ENCODE peak calls at places on chromosomes 6 and 20, in six cellular contexts. One of them, this sample, is unnamed.

GRCh38 chr6:3471711-3472110 is 14.9 kb upstream of the SLC22A23 start:
- DNase-seq in NCI-H1105: no peak
- DNase-seq in stimulated activated CD8-positive, alpha-beta memory T cell treated with anti-CD3 and anti-CD28 coated beads, Interleukin-4, amount 100 ng/mL, for 4 hours: no peak
- DNase-seq in Ammon's horn: no peak
- DNase-seq in thoracic aorta: no peak
- DNase-seq in fibroblast of the aortic adventitia: peak
- DNase-seq in this sample: no peak

GRCh38 chr6:6942826-6943225 is 164.9 kb upstream of the RREB1 start:
- DNase-seq in NCI-H1105: peak
- DNase-seq in stimulated activated CD8-positive, alpha-beta memory T cell treated with anti-CD3 and anti-CD28 coated beads, Interleukin-4, amount 100 ng/mL, for 4 hours: no peak
- DNase-seq in Ammon's horn: peak
- DNase-seq in thoracic aorta: no peak
- DNase-seq in fibroblast of the aortic adventitia: no peak
- DNase-seq in this sample: no peak

GRCh38 chr20:58864346-58864745 is 11.8 kb downstream of the GNAS start:
- DNase-seq in NCI-H1105: no peak
- DNase-seq in stimulated activated CD8-positive, alpha-beta memory T cell treated with anti-CD3 and anti-CD28 coated beads, Interleukin-4, amount 100 ng/mL, for 4 hours: no peak
- DNase-seq in Ammon's horn: no peak
- DNase-seq in thoracic aorta: no peak
- DNase-seq in fibroblast of the aortic adventitia: no peak
- DNase-seq in this sample: no peak

GRCh38 chr6:155047523-155047922 is 52.4 kb downstream of the TIAM2 start:
- DNase-seq in NCI-H1105: no peak
- DNase-seq in stimulated activated CD8-positive, alpha-beta memory T cell treated with anti-CD3 and anti-CD28 coated beads, Interleukin-4, amount 100 ng/mL, for 4 hours: no peak
- DNase-seq in Ammon's horn: no peak
- DNase-seq in thoracic aorta: no peak
- DNase-seq in fibroblast of the aortic adventitia: no peak
- DNase-seq in this sample: no peak

GRCh38 chr6:169162968-169163903 is 90.4 kb downstream of the THBS2 start:
- DNase-seq in NCI-H1105: no peak
- DNase-seq in stimulated activated CD8-positive, alpha-beta memory T cell treated with anti-CD3 and anti-CD28 coated beads, Interleukin-4, amount 100 ng/mL, for 4 hours: no peak
- DNase-seq in Ammon's horn: no peak
- DNase-seq in thoracic aorta: peak
- DNase-seq in fibroblast of the aortic adventitia: peak
- DNase-seq in this sample: no peak

GRCh38 chr6:160043784-160044183 is 74.9 kb downstream of the IGF2R start:
- DNase-seq in NCI-H1105: no peak
- DNase-seq in stimulated activated CD8-positive, alpha-beta memory T cell treated with anti-CD3 and anti-CD28 coated beads, Interleukin-4, amount 100 ng/mL, for 4 hours: no peak
- DNase-seq in Ammon's horn: no peak
- DNase-seq in thoracic aorta: no peak
- DNase-seq in fibroblast of the aortic adventitia: no peak
- DNase-seq in this sample: no peak

GRCh38 chr20:14470231-14470894 is 133.0 kb upstream of the FLRT3 start:
- DNase-seq in NCI-H1105: no peak
- DNase-seq in stimulated activated CD8-positive, alpha-beta memory T cell treated with anti-CD3 and anti-CD28 coated beads, Interleukin-4, amount 100 ng/mL, for 4 hours: no peak
- DNase-seq in Ammon's horn: no peak
- DNase-seq in thoracic aorta: no peak
- DNase-seq in fibroblast of the aortic adventitia: no peak
- DNase-seq in this sample: no peak

GRCh38 chr6:144619983-144620382 is 334.8 kb downstream of the UTRN start:
- DNase-seq in NCI-H1105: no peak
- DNase-seq in stimulated activated CD8-positive, alpha-beta memory T cell treated with anti-CD3 and anti-CD28 coated beads, Interleukin-4, amount 100 ng/mL, for 4 hours: no peak
- DNase-seq in Ammon's horn: no peak
- DNase-seq in thoracic aorta: no peak
- DNase-seq in fibroblast of the aortic adventitia: no peak
- DNase-seq in this sample: no peak

GRCh38 chr20:62969179-62969760 is 16.8 kb downstream of the SLC17A9 start:
- DNase-seq in NCI-H1105: no peak
- DNase-seq in stimulated activated CD8-positive, alpha-beta memory T cell treated with anti-CD3 and anti-CD28 coated beads, Interleukin-4, amount 100 ng/mL, for 4 hours: no peak
- DNase-seq in Ammon's horn: no peak
- DNase-seq in thoracic aorta: no peak
- DNase-seq in fibroblast of the aortic adventitia: no peak
- DNase-seq in this sample: no peak

GRCh38 chr6:13355969-13356368 is 27.6 kb upstream of the TBC1D7 start:
- DNase-seq in NCI-H1105: no peak
- DNase-seq in stimulated activated CD8-positive, alpha-beta memory T cell treated with anti-CD3 and anti-CD28 coated beads, Interleukin-4, amount 100 ng/mL, for 4 hours: no peak
- DNase-seq in Ammon's horn: no peak
- DNase-seq in thoracic aorta: no peak
- DNase-seq in fibroblast of the aortic adventitia: no peak
- DNase-seq in this sample: no peak

GRCh38 chr20:43691928-43692524 is 25.1 kb downstream of the MYBL2 start:
- DNase-seq in NCI-H1105: no peak
- DNase-seq in stimulated activated CD8-positive, alpha-beta memory T cell treated with anti-CD3 and anti-CD28 coated beads, Interleukin-4, amount 100 ng/mL, for 4 hours: peak
- DNase-seq in Ammon's horn: peak
- DNase-seq in thoracic aorta: no peak
- DNase-seq in fibroblast of the aortic adventitia: peak
- DNase-seq in this sample: peak

GRCh38 chr6:157019115-157019628 is 242.0 kb downstream of the ARID1B start:
- DNase-seq in NCI-H1105: peak
- DNase-seq in stimulated activated CD8-positive, alpha-beta memory T cell treated with anti-CD3 and anti-CD28 coated beads, Interleukin-4, amount 100 ng/mL, for 4 hours: no peak
- DNase-seq in Ammon's horn: no peak
- DNase-seq in thoracic aorta: no peak
- DNase-seq in fibroblast of the aortic adventitia: peak
- DNase-seq in this sample: no peak

GRCh38 chr20:16187956-16188616 is 385.2 kb downstream of the KIF16B start:
- DNase-seq in NCI-H1105: no peak
- DNase-seq in stimulated activated CD8-positive, alpha-beta memory T cell treated with anti-CD3 and anti-CD28 coated beads, Interleukin-4, amount 100 ng/mL, for 4 hours: no peak
- DNase-seq in Ammon's horn: no peak
- DNase-seq in thoracic aorta: no peak
- DNase-seq in fibroblast of the aortic adventitia: no peak
- DNase-seq in this sample: no peak

GRCh38 chr20:25285856-25286798 is 38.2 kb downstream of the PYGB start:
- DNase-seq in NCI-H1105: no peak
- DNase-seq in stimulated activated CD8-positive, alpha-beta memory T cell treated with anti-CD3 and anti-CD28 coated beads, Interleukin-4, amount 100 ng/mL, for 4 hours: no peak
- DNase-seq in Ammon's horn: no peak
- DNase-seq in thoracic aorta: no peak
- DNase-seq in fibroblast of the aortic adventitia: no peak
- DNase-seq in this sample: no peak

GRCh38 chr6:138211048-138211581 is 7.2 kb downstream of the PBOV1 start:
- DNase-seq in NCI-H1105: no peak
- DNase-seq in stimulated activated CD8-positive, alpha-beta memory T cell treated with anti-CD3 and anti-CD28 coated beads, Interleukin-4, amount 100 ng/mL, for 4 hours: no peak
- DNase-seq in Ammon's horn: peak
- DNase-seq in thoracic aorta: no peak
- DNase-seq in fibroblast of the aortic adventitia: no peak
- DNase-seq in this sample: no peak

GRCh38 chr6:53956068-53956711 is 155.1 kb upstream of the MLIP start:
- DNase-seq in NCI-H1105: peak
- DNase-seq in stimulated activated CD8-positive, alpha-beta memory T cell treated with anti-CD3 and anti-CD28 coated beads, Interleukin-4, amount 100 ng/mL, for 4 hours: no peak
- DNase-seq in Ammon's horn: peak
- DNase-seq in thoracic aorta: no peak
- DNase-seq in fibroblast of the aortic adventitia: peak
- DNase-seq in this sample: no peak

GRCh38 chr6:90494067-90494773 is 92.7 kb downstream of the MAP3K7 start:
- DNase-seq in NCI-H1105: no peak
- DNase-seq in stimulated activated CD8-positive, alpha-beta memory T cell treated with anti-CD3 and anti-CD28 coated beads, Interleukin-4, amount 100 ng/mL, for 4 hours: no peak
- DNase-seq in Ammon's horn: no peak
- DNase-seq in thoracic aorta: no peak
- DNase-seq in fibroblast of the aortic adventitia: peak
- DNase-seq in this sample: no peak

GRCh38 chr6:149614352-149614751 is 34.2 kb downstream of the KATNA1 start:
- DNase-seq in NCI-H1105: no peak
- DNase-seq in stimulated activated CD8-positive, alpha-beta memory T cell treated with anti-CD3 and anti-CD28 coated beads, Interleukin-4, amount 100 ng/mL, for 4 hours: no peak
- DNase-seq in Ammon's horn: no peak
- DNase-seq in thoracic aorta: no peak
- DNase-seq in fibroblast of the aortic adventitia: peak
- DNase-seq in this sample: no peak

GRCh38 chr6:80488190-80488589 is 381.7 kb downstream of the BCKDHB start:
- DNase-seq in NCI-H1105: no peak
- DNase-seq in stimulated activated CD8-positive, alpha-beta memory T cell treated with anti-CD3 and anti-CD28 coated beads, Interleukin-4, amount 100 ng/mL, for 4 hours: no peak
- DNase-seq in Ammon's horn: no peak
- DNase-seq in thoracic aorta: no peak
- DNase-seq in fibroblast of the aortic adventitia: no peak
- DNase-seq in this sample: no peak

GRCh38 chr6:29705389-29706231 is 17.6 kb upstream of the HLA-F start:
- DNase-seq in NCI-H1105: peak
- DNase-seq in stimulated activated CD8-positive, alpha-beta memory T cell treated with anti-CD3 and anti-CD28 coated beads, Interleukin-4, amount 100 ng/mL, for 4 hours: no peak
- DNase-seq in Ammon's horn: peak
- DNase-seq in thoracic aorta: no peak
- DNase-seq in fibroblast of the aortic adventitia: peak
- DNase-seq in this sample: no peak

GRCh38 chr6:68651018-68651985 is 16.2 kb downstream of the ADGRB3 start:
- DNase-seq in NCI-H1105: peak
- DNase-seq in stimulated activated CD8-positive, alpha-beta memory T cell treated with anti-CD3 and anti-CD28 coated beads, Interleukin-4, amount 100 ng/mL, for 4 hours: no peak
- DNase-seq in Ammon's horn: no peak
- DNase-seq in thoracic aorta: no peak
- DNase-seq in fibroblast of the aortic adventitia: no peak
- DNase-seq in this sample: no peak

GRCh38 chr6:53281518-53282215 is 67.1 kb downstream of the ELOVL5 start:
- DNase-seq in NCI-H1105: no peak
- DNase-seq in stimulated activated CD8-positive, alpha-beta memory T cell treated with anti-CD3 and anti-CD28 coated beads, Interleukin-4, amount 100 ng/mL, for 4 hours: no peak
- DNase-seq in Ammon's horn: no peak
- DNase-seq in thoracic aorta: no peak
- DNase-seq in fibroblast of the aortic adventitia: no peak
- DNase-seq in this sample: no peak

GRCh38 chr20:50980071-50980681 is 21.6 kb downstream of the MOCS3 start:
- DNase-seq in NCI-H1105: no peak
- DNase-seq in stimulated activated CD8-positive, alpha-beta memory T cell treated with anti-CD3 and anti-CD28 coated beads, Interleukin-4, amount 100 ng/mL, for 4 hours: no peak
- DNase-seq in Ammon's horn: no peak
- DNase-seq in thoracic aorta: no peak
- DNase-seq in fibroblast of the aortic adventitia: peak
- DNase-seq in this sample: no peak

GRCh38 chr20:34426026-34426425 is 63.0 kb downstream of the ITCH start:
- DNase-seq in NCI-H1105: no peak
- DNase-seq in stimulated activated CD8-positive, alpha-beta memory T cell treated with anti-CD3 and anti-CD28 coated beads, Interleukin-4, amount 100 ng/mL, for 4 hours: no peak
- DNase-seq in Ammon's horn: no peak
- DNase-seq in thoracic aorta: no peak
- DNase-seq in fibroblast of the aortic adventitia: no peak
- DNase-seq in this sample: no peak

GRCh38 chr20:39829713-39830112 is 859.3 kb downstream of the MAFB start:
- DNase-seq in NCI-H1105: no peak
- DNase-seq in stimulated activated CD8-positive, alpha-beta memory T cell treated with anti-CD3 and anti-CD28 coated beads, Interleukin-4, amount 100 ng/mL, for 4 hours: no peak
- DNase-seq in Ammon's horn: no peak
- DNase-seq in thoracic aorta: no peak
- DNase-seq in fibroblast of the aortic adventitia: no peak
- DNase-seq in this sample: no peak

GRCh38 chr20:42484335-42484734 is 705.4 kb downstream of the PTPRT start:
- DNase-seq in NCI-H1105: no peak
- DNase-seq in stimulated activated CD8-positive, alpha-beta memory T cell treated with anti-CD3 and anti-CD28 coated beads, Interleukin-4, amount 100 ng/mL, for 4 hours: no peak
- DNase-seq in Ammon's horn: peak
- DNase-seq in thoracic aorta: no peak
- DNase-seq in fibroblast of the aortic adventitia: peak
- DNase-seq in this sample: no peak

GRCh38 chr6:73798592-73798991 is 102.6 kb downstream of the CD109 start:
- DNase-seq in NCI-H1105: no peak
- DNase-seq in stimulated activated CD8-positive, alpha-beta memory T cell treated with anti-CD3 and anti-CD28 coated beads, Interleukin-4, amount 100 ng/mL, for 4 hours: no peak
- DNase-seq in Ammon's horn: peak
- DNase-seq in thoracic aorta: no peak
- DNase-seq in fibroblast of the aortic adventitia: peak
- DNase-seq in this sample: no peak

GRCh38 chr6:53924277-53924676 is 129.5 kb downstream of the LRRC1 start:
- DNase-seq in NCI-H1105: no peak
- DNase-seq in stimulated activated CD8-positive, alpha-beta memory T cell treated with anti-CD3 and anti-CD28 coated beads, Interleukin-4, amount 100 ng/mL, for 4 hours: no peak
- DNase-seq in Ammon's horn: no peak
- DNase-seq in thoracic aorta: no peak
- DNase-seq in fibroblast of the aortic adventitia: no peak
- DNase-seq in this sample: no peak

GRCh38 chr20:37356387-37356786 is 10.4 kb downstream of the SRC start:
- DNase-seq in NCI-H1105: no peak
- DNase-seq in stimulated activated CD8-positive, alpha-beta memory T cell treated with anti-CD3 and anti-CD28 coated beads, Interleukin-4, amount 100 ng/mL, for 4 hours: no peak
- DNase-seq in Ammon's horn: peak
- DNase-seq in thoracic aorta: peak
- DNase-seq in fibroblast of the aortic adventitia: no peak
- DNase-seq in this sample: no peak

This sample was measured in activated CD8-positive, alpha-beta memory T cell treated with anti-CD3 and anti-CD28 coated beads for 1 hour.